ENCODE peak calls at places on chromosomes 16 and 17, in nine cellular contexts. V is posterior cingulate gyrus, G is dorsolateral prefrontal cortex, O is AG08395, D is NCI-H774, M is prostate gland, L is SK-N-MC, R is substantia nigra, Z is NCI-H1694 treated with DMSO at 0.1 percent for 48 hours. J is an unnamed sample.

GRCh38 chr17:27497696-27498095 is 41.4 kb downstream of the KSR1 start:
- DNase-seq in D (no peak), O (no peak), Z (no peak), M (peak), V (no peak), L (no peak), G (no peak), R (no peak), J (peak)

GRCh38 chr17:35345926-35346771 is 27.3 kb downstream of the SLFN11 start:
- DNase-seq in D (no peak), G (no peak), O (peak), Z (peak), M (peak), R (no peak), L (no peak), V (peak), J (peak)

GRCh38 chr17:14791221-14791620 is 473.9 kb downstream of the PMP22 start:
- DNase-seq in D (no peak), L (no peak), R (no peak), O (no peak), G (no peak), Z (no peak), V (no peak), M (no peak), J (peak)

GRCh38 chr17:29124135-29124930 is 55.9 kb downstream of the MYO18A start:
- DNase-seq in D (peak), R (no peak), O (peak), G (no peak), V (no peak), Z (peak), L (peak), M (no peak), J (peak)

GRCh38 chr16:57757326-57757786 is 21.8 kb downstream of the KATNB1 start:
- DNase-seq in L (no peak), O (peak), R (peak), G (peak), D (peak), Z (no peak), M (peak), V (peak), J (peak)

GRCh38 chr17:33642002-33642401 is 348.9 kb upstream of the ASIC2 start:
- DNase-seq in R (no peak), V (no peak), O (no peak), G (no peak), L (no peak), D (no peak), M (no peak), Z (no peak), J (no peak)

GRCh38 chr16:54938351-54939346 is 8.0 kb downstream of the IRX5 start:
- DNase-seq in R (no peak), Z (no peak), V (no peak), D (no peak), M (peak), O (no peak), L (no peak), G (no peak), J (peak)

GRCh38 chr17:59746849-59747445 is 39.5 kb downstream of the VMP1 start:
- DNase-seq in D (peak), V (no peak), O (peak), M (no peak), R (no peak), L (no peak), Z (peak), G (no peak), J (peak)

GRCh38 chr16:69844441-69844840 is 82.3 kb downstream of the WWP2 start:
- DNase-seq in Z (no peak), M (no peak), G (no peak), R (no peak), V (no peak), L (no peak), D (no peak), O (no peak), J (no peak)

GRCh38 chr16:29898135-29898534 is 1.2 kb downstream of the SEZ6L2 start:
- DNase-seq in R (no peak), Z (no peak), G (no peak), L (no peak), V (no peak), D (no peak), M (no peak), O (no peak), J (no peak)

GRCh38 chr17:81690549-81690948 is 6.7 kb downstream of the HGS start:
- DNase-seq in M (no peak), R (no peak), G (no peak), L (no peak), V (no peak), O (no peak), D (no peak), Z (no peak), J (no peak)

GRCh38 chr17:39461911-39462641 is 790 bp downstream of the CDK12 start:
- DNase-seq in L (no peak), O (peak), V (no peak), G (no peak), D (peak), R (no peak), M (peak), Z (no peak), J (peak)

GRCh38 chr17:12288007-12288406 is 267.3 kb downstream of the MAP2K4 start:
- DNase-seq in V (no peak), Z (no peak), R (no peak), M (no peak), L (no peak), D (no peak), G (no peak), O (no peak), J (no peak)

GRCh38 chr17:1727876-1728630 is 3.5 kb downstream of the WDR81 start:
- DNase-seq in G (no peak), O (no peak), R (no peak), L (no peak), D (no peak), M (no peak), V (no peak), Z (no peak), J (no peak)

GRCh38 chr17:64406321-64407200 is 15.9 kb upstream of the PECAM1 start:
- DNase-seq in R (no peak), V (no peak), O (no peak), Z (no peak), M (no peak), L (no peak), D (no peak), G (no peak), J (no peak)

GRCh38 chr17:70137451-70138230 is 31.7 kb upstream of the KCNJ2 start:
- DNase-seq in D (peak), R (no peak), V (no peak), Z (no peak), L (no peak), G (no peak), O (peak), M (peak), J (peak)

GRCh38 chr16:73735018-73735417 is 561.6 kb upstream of the PSMD7 start:
- DNase-seq in L (no peak), D (no peak), M (no peak), V (no peak), G (no peak), Z (no peak), R (no peak), O (no peak), J (peak)

GRCh38 chr17:83193336-83194188 is 114.2 kb downstream of the METRNL start:
- DNase-seq in R (no peak), O (no peak), L (no peak), G (peak), Z (no peak), M (no peak), V (no peak), D (no peak), J (peak)

GRCh38 chr17:28738680-28739384 is 5.0 kb upstream of the TRAF4 start:
- DNase-seq in D (no peak), L (no peak), O (no peak), M (no peak), Z (no peak), R (no peak), V (no peak), G (no peak), J (no peak)

GRCh38 chr16:12674096-12674495 is 129.6 kb downstream of the CPPED1 start:
- DNase-seq in D (no peak), M (no peak), O (peak), R (no peak), Z (no peak), G (no peak), L (no peak), V (no peak), J (no peak)

GRCh38 chr17:81070541-81071246 is 35.7 kb downstream of the BAIAP2 start:
- DNase-seq in D (no peak), R (no peak), O (no peak), Z (no peak), V (no peak), G (no peak), L (no peak), M (no peak), J (no peak)

GRCh38 chr17:77280304-77280910 is 139.6 kb downstream of the SEC14L1 start:
- DNase-seq in R (no peak), V (no peak), O (peak), L (no peak), Z (no peak), G (no peak), D (peak), M (no peak), J (peak)

GRCh38 chr16:75620326-75621169 is 2.5 kb downstream of the ADAT1 start:
- DNase-seq in R (no peak), D (no peak), L (no peak), V (no peak), M (no peak), O (no peak), Z (no peak), G (no peak), J (no peak)

GRCh38 chr17:39197380-39198185 is at the start of gene CACNB1:
- DNase-seq in G (peak), M (peak), D (peak), V (peak), O (peak), L (no peak), Z (peak), R (peak), J (peak)